ENCODE peak calls at places on chromosomes 5 and 9, in five cellular contexts. Z, H, O, B and T are unnamed samples.

GRCh38 chr5:119302916-119303897 is 52.6 kb upstream of the TNFAIP8 start:
- DNase-seq in Z (peak), H (peak), O (no peak), B (peak), T (peak)

GRCh38 chr5:23466401-23466886 is 41.0 kb upstream of the PRDM9 start:
- DNase-seq in Z (peak), H (no peak), O (no peak), B (peak), T (no peak)

GRCh38 chr9:33044677-33045282 is 19.7 kb downstream of the DNAJA1 start:
- DNase-seq in Z (peak), H (no peak), O (no peak), B (peak), T (no peak)

GRCh38 chr5:41542183-41542582 is 31.8 kb upstream of the PLCXD3 start:
- DNase-seq in Z (peak), H (no peak), O (no peak), B (no peak), T (no peak)

GRCh38 chr5:107919969-107920368 is 249.2 kb upstream of the EFNA5 start:
- DNase-seq in Z (no peak), H (no peak), O (no peak), B (no peak), T (no peak)

GRCh38 chr9:126965541-126966428 is 51.2 kb downstream of the RALGPS1 start:
- DNase-seq in Z (peak), H (no peak), O (peak), B (peak), T (no peak)

GRCh38 chr9:3018691-3019230 is 174.9 kb upstream of the PUM3 start:
- DNase-seq in Z (no peak), H (no peak), O (no peak), B (no peak), T (no peak)

GRCh38 chr9:88237454-88238280 is 99.4 kb upstream of the SPATA31C2 start:
- DNase-seq in Z (no peak), H (no peak), O (no peak), B (no peak), T (no peak)

GRCh38 chr5:1190296-1190695 is 11.1 kb upstream of the SLC6A19 start:
- DNase-seq in Z (no peak), H (no peak), O (no peak), B (no peak), T (no peak)

GRCh38 chr5:133316346-133317343 is 264.8 kb downstream of the HSPA4 start:
- DNase-seq in Z (peak), H (no peak), O (peak), B (peak), T (no peak)

GRCh38 chr5:9356306-9356942 is 189.5 kb downstream of the SEMA5A start:
- DNase-seq in Z (no peak), H (no peak), O (no peak), B (no peak), T (no peak)

GRCh38 chr9:124257070-124257864 is 482 bp upstream of the NEK6 start:
- DNase-seq in Z (peak), H (no peak), O (no peak), B (no peak), T (no peak)

GRCh38 chr5:171945066-171945465 is 61.4 kb downstream of the FBXW11 start:
- DNase-seq in Z (peak), H (no peak), O (no peak), B (no peak), T (no peak)

GRCh38 chr5:25568294-25568693 is 923.5 kb upstream of the CDH10 start:
- DNase-seq in Z (no peak), H (no peak), O (no peak), B (no peak), T (no peak)

GRCh38 chr5:14327624-14328023 is 184.5 kb downstream of the TRIO start:
- DNase-seq in Z (peak), H (no peak), O (no peak), B (no peak), T (no peak)

GRCh38 chr5:14325369-14325768 is 182.2 kb downstream of the TRIO start:
- DNase-seq in Z (no peak), H (no peak), O (no peak), B (no peak), T (no peak)

GRCh38 chr5:14328144-14328543 is 185.0 kb downstream of the TRIO start:
- DNase-seq in Z (no peak), H (no peak), O (no peak), B (no peak), T (no peak)

GRCh38 chr5:14323466-14323865 is 180.3 kb downstream of the TRIO start:
- DNase-seq in Z (no peak), H (no peak), O (no peak), B (no peak), T (no peak)

GRCh38 chr5:14326035-14326909 is 183.1 kb downstream of the TRIO start:
- DNase-seq in Z (peak), H (no peak), O (no peak), B (peak), T (no peak)
- TF ChIP-seq CTCF in Z (peak), H (peak), O (peak), B (no peak), T (peak)

GRCh38 chr5:173705512-173705825 is 89.0 kb upstream of the BOD1 start:
- DNase-seq in Z (no peak), H (no peak), O (no peak), B (no peak), T (no peak)
- H3K4me3 ChIP-seq in Z (no peak), H (no peak), O (no peak), B (no peak), T (no peak)

DNA sequence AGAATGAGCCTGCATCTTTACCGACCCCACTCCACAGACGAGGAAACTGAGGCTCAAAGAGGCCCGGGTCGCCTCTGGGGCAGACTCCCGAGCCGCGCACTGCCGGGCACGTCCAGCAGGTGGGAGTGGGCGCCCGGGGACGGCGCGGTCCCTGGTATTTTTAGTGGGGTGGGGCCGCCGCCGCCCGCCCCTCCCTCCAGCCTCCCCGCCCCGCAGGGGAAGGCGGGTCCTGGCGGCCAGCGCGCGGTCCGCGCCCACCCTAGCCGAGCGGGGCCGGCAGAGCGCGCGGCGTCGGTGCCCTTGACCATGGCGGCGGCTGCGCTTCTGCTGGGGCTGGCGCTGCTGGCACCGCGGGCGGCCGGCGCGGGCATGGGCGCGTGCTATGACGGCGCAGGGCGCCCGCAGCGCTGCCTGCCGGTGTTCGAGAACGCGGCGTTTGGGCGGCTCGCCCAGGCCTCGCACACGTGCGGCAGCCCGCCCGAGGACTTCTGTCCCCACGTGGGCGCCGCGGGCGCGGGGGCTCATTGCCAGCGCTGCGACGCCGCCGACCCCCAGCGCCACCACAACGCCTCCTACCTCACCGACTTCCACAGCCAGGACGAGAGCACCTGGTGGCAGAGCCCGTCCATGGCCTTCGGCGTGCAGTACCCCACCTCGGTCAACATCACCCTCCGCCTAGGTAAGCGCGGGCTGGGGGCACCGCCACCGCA is at the start of gene LAMC3:
- DNase-seq in Z (peak), H (no peak), O (no peak), B (peak), T (no peak)
- TF ChIP-seq CTCF in Z (peak), H (peak), O (peak), B (peak), T (peak)

DNA sequence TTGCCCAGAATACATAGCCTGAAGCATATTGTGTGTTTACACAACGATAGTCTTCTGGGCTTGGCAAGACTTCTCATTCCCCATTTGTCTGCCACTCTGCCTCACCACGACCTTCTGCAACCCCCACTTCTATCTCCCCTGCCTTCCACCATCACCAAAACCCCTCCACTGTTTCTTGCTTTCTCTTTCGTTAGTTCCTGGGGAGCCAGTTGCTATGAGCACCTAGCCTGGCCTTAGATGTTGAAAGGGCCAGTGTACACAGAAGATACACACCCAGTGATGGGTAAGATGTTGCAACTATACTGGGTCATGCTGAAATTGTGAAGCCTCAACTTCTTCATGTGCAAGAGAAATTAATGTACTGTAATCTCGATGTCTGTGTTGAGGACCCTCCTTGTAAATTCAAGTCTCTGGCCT is 961 bp upstream of the RNF145 start:
- DNase-seq in Z (peak), H (no peak), O (no peak), B (peak), T (no peak)
- H3K4me3 ChIP-seq in Z (no peak), H (no peak), O (peak), B (peak), T (no peak)

GRCh38 chr9:111965566-111966019 is 69.0 kb downstream of the UGCG start:
- DNase-seq in Z (peak), H (peak), O (no peak), B (peak), T (peak)
- TF ChIP-seq CTCF in Z (no peak), H (no peak), O (no peak), B (no peak), T (no peak)

GRCh38 chr5:88889165-88890069 is 6.4 kb upstream of the MEF2C start:
- DNase-seq in Z (peak), H (no peak), O (no peak), B (no peak), T (no peak)
- H3K4me3 ChIP-seq in Z (peak), H (peak), O (peak), B (no peak), T (peak)

GRCh38 chr9:35816708-35817107 is 1.9 kb upstream of the HINT2 start:
- DNase-seq in Z (no peak), H (no peak), O (no peak), B (peak), T (no peak)
- TF ChIP-seq CTCF in Z (no peak), H (no peak), O (peak), B (no peak), T (no peak)